ENCODE peak calls at places on chromosomes 7 and 10, in five cellular contexts. L is B cell, Y is A549, C is right atrium auricular region, Z is PC-9. S is an unnamed sample.

GRCh38 chr7:19353158-19353557 is 207.9 kb upstream of the FERD3L start:
- DNase-seq in Z (no peak), L (no peak), C (no peak), Y (no peak), S (no peak)

GRCh38 chr10:3850999-3851937 is 66.3 kb upstream of the KLF6 start:
- DNase-seq in Z (peak; percentile 79), C (peak; percentile 60), Y (peak; percentile 64), L (peak; percentile 58), S (no peak)

GRCh38 chr10:68096913-68097509 is 12.3 kb upstream of the MYPN start:
- DNase-seq in L (no peak), C (no peak), Y (peak; percentile 69), Z (peak; percentile 95), S (no peak)

GRCh38 chr10:128629111-128630096 is 503.2 kb upstream of the MKI67 start:
- DNase-seq in Y (peak; percentile 15), C (no peak), Z (no peak), L (no peak), S (no peak)

GRCh38 chr10:14820010-14820774 is 17.6 kb downstream of the CDNF start:
- DNase-seq in Z (peak; percentile 72), C (no peak), L (no peak), Y (peak; percentile 90), S (no peak)

GRCh38 chr10:22491931-22492615 is 146.8 kb downstream of the SPAG6 start:
- DNase-seq in C (no peak), L (no peak), Z (no peak), Y (no peak), S (no peak)

GRCh38 chr7:13990319-13990983 is 985 bp upstream of the ETV1 start:
- DNase-seq in L (peak; percentile 21), Y (peak; percentile 23), Z (peak; percentile 57), C (peak; percentile 75), S (no peak)

GRCh38 chr7:73779517-73779916 is 9.4 kb upstream of the CLDN3 start:
- DNase-seq in Y (no peak), C (no peak), L (no peak), Z (no peak), S (no peak)

GRCh38 chr7:47313564-47313963 is 268.3 kb downstream of the TNS3 start:
- DNase-seq in Z (no peak), C (peak; percentile 43), Y (no peak), L (no peak), S (no peak)

GRCh38 chr7:18320971-18321567 is 174.5 kb upstream of the HDAC9 start:
- DNase-seq in C (no peak), Y (peak; percentile 17), L (peak; percentile 58), Z (no peak), S (no peak)

GRCh38 chr7:47806701-47807103 is 141.6 kb downstream of the PKD1L1 start:
- DNase-seq in L (no peak), Y (no peak), Z (no peak), C (no peak), S (no peak)

GRCh38 chr10:114140036-114140435 is 34.0 kb downstream of the CCDC186 start:
- DNase-seq in C (no peak), Z (no peak), L (no peak), Y (no peak), S (no peak)

GRCh38 chr7:131219277-131220041 is 108.2 kb upstream of the MKLN1 start:
- DNase-seq in Z (no peak), C (peak; percentile 84), L (peak; percentile 26), Y (no peak), S (peak; percentile 15)

GRCh38 chr10:97393034-97393573 is 8.0 kb downstream of the RRP12 start:
- DNase-seq in L (no peak), C (no peak), Y (no peak), Z (no peak), S (no peak)

GRCh38 chr7:137423321-137423720 is 79.8 kb upstream of the PTN start:
- DNase-seq in Z (no peak), C (no peak), L (no peak), Y (no peak), S (no peak)

GRCh38 chr10:120998251-120998650 is 147.1 kb downstream of the WDR11 start:
- DNase-seq in L (no peak), C (no peak), Z (no peak), Y (no peak), S (peak; percentile 72)

GRCh38 chr10:45118929-45119328 is 118.2 kb downstream of the ZNF22 start:
- DNase-seq in Z (no peak), Y (no peak), L (no peak), C (no peak), S (no peak)

GRCh38 chr10:26481914-26482550 is 43.9 kb downstream of the APBB1IP start:
- DNase-seq in Z (no peak), L (peak; percentile 76), Y (no peak), C (no peak), S (no peak)

GRCh38 chr10:26483554-26483953 is 45.4 kb downstream of the APBB1IP start:
- DNase-seq in Z (no peak), L (no peak), C (no peak), Y (no peak), S (no peak)

GRCh38 chr10:26478061-26478460 is 39.9 kb downstream of the APBB1IP start:
- DNase-seq in L (no peak), C (no peak), Z (no peak), Y (no peak), S (no peak)

GRCh38 chr10:26480909-26481703 is 43.0 kb downstream of the APBB1IP start:
- DNase-seq in Z (no peak), C (no peak), Y (no peak), L (peak; percentile 72), S (no peak)

GRCh38 chr10:26479766-26480492 is 41.8 kb downstream of the APBB1IP start:
- DNase-seq in L (peak; percentile 51), Z (no peak), Y (no peak), C (no peak), S (no peak)
- TF ChIP-seq CTCF in L (no peak), Z (no peak), Y (no peak), C (no peak), S (no peak)

DNA sequence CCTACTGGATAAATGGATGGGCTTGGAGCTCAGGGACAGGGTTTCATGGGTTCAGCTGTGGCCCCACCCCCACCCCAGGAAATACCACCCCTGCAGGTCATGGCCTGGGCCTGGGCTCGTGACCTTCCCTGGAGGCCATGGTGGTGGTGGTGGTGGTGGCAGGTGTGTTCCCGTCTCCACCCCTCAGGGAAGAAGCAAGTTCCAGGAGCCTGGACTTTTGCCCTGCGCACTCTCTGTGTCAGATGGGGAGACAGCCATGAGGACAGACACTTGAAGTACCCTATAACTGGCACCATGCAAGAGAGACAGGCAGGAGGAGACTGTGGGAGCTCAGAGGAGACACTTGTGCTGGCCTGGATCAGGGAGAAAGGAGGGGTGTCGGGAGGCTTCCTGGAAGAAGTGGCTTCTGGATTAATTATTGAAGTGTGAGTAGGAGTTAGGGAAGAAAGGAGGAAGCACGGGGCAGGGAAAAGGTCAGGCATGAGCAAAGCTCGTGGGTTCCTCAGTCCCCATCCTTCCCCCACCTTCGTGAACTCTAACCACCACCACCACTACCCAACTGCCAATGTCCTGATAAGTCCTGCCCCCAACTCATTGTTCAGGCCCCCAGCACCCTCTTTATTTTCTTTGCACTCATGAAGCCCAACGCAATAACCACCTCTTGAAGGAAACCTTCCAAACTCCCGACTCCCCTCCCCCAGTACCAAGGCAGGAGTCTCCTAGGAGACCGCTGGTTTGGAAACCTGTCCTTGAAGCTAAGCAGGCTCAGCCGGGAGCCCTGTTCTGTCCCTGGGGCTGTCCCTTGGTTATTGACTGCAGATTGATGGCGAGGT is 8.9 kb downstream of the SH2B2 start:
- DNase-seq in Y (no peak), C (no peak), L (no peak), Z (no peak), S (no peak)
- TF ChIP-seq CTCF in Y (no peak), C (no peak), L (no peak), Z (no peak), S (no peak)

GRCh38 chr10:75187961-75188426 is 22.6 kb upstream of the VDAC2 start:
- DNase-seq in C (peak; percentile 59), L (peak; percentile 74), Y (peak; percentile 65), Z (peak; percentile 96), S (no peak)

GRCh38 chr10:75189266-75190096 is 21.1 kb upstream of the VDAC2 start:
- DNase-seq in Y (no peak), L (no peak), C (peak; percentile 48), Z (no peak), S (no peak)

GRCh38 chr10:75195035-75195763 is 15.4 kb upstream of the VDAC2 start:
- DNase-seq in L (no peak), Z (peak; percentile 57), Y (no peak), C (no peak), S (no peak)

GRCh38 chr10:75197066-75197465 is 13.5 kb upstream of the VDAC2 start:
- DNase-seq in Z (no peak), Y (no peak), C (peak; percentile 40), L (no peak), S (no peak)

DNA sequence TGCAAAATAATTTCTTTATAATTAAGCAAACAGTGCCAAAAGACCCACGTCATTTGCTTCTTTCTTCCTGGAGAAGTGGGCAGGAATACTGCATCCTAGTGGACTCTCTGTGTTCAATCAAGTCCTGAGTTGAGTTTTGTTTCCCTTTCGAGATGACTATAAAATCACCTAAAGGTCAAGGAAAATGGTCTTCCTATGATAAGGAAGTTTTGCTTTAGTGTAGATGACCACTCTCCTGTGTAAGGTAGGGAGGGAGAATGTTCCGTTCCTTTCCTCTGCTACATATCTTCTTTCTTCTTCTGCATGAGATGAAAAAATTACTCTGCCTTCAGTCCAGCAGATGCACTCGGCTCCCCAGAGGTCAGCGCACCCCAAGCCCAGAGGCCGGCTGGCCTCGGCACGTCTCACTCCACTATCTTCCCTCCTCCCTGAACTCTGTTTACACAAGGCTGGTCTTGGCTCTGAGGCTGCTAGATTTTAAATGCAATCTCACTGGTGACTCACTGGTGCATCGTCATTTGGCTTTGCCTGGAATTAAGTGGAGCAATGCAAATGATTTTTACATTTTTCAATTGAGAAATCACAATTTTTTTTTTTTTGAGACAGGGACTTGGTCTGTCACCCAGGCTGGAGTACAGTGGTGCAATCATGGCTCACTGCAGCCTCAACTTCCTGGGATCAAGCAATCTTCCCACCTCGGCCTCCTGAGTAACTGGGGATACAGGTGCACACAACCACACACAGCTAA is 18.6 kb upstream of the VDAC2 start:
- DNase-seq in L (no peak), C (peak; percentile 85), Y (peak; percentile 84), Z (peak; percentile 97), S (no peak)
- TF ChIP-seq CTCF in L (no peak), C (no peak), Y (peak; percentile 42), Z (peak; percentile 30), S (no peak)

DNA sequence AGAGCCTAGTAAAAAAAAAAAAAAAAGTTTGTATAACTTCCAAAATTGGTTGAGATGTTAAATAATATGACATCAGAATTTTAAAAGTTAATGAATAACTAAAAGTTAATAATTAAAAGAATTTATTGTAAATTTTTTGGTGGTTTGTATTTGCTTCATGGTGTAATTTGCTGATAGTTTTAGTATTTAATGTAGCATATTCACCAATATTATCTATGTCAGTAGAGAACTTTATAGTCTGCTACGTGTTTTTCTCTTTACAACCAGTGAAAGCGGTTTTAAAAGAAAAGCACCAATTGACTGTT is 51.8 kb upstream of the STEAP4 start:
- DNase-seq in Z (no peak), C (no peak), L (no peak), Y (no peak), S (no peak)
- TF ChIP-seq CTCF in Z (no peak), C (no peak), L (no peak), Y (no peak), S (no peak)

S was measured in osteocyte.